ENCODE peak calls at places on chromosome 7, in six cellular contexts. V is naive thymus-derived CD8-positive, alpha-beta T cell; I is activated T-cell treated with anti-CD3 and anti-CD28 coated beads, Interleukin-2, amount 50 U/mL, for 72 hours; T is transverse colon; M is M059J; H is T-helper 1 cell. R is an unnamed sample.
A peak's percentile ranks its signal among the peaks of the same experiment; 100 is the strongest.

GRCh38 chr7:131521651-131522163 is 34.7 kb downstream of the PODXL start:
- DNase-seq in H (no peak), T (peak; percentile 78), I (no peak), V (no peak), M (peak; percentile 88), R (no peak)

GRCh38 chr7:2288986-2289611 is 25.1 kb downstream of the SNX8 start:
- DNase-seq in H (no peak), T (no peak), M (no peak), I (no peak), V (no peak), R (no peak)

GRCh38 chr7:70376561-70377031 is 755.3 kb upstream of the GALNT17 start:
- DNase-seq in V (no peak), M (no peak), T (no peak), I (no peak), H (no peak), R (no peak)

GRCh38 chr7:114631249-114631822 is 216.7 kb downstream of the FOXP2 start:
- DNase-seq in V (no peak), M (no peak), I (no peak), T (no peak), H (no peak), R (no peak)

GRCh38 chr7:41745451-41745850 is 42.6 kb upstream of the INHBA start:
- DNase-seq in M (no peak), H (no peak), T (no peak), V (no peak), I (no peak), R (no peak)

GRCh38 chr7:90958669-90959068 is 305.6 kb upstream of the FZD1 start:
- DNase-seq in M (peak; percentile 69), I (no peak), H (no peak), T (no peak), V (no peak), R (no peak)

GRCh38 chr7:44145969-44146897 is 5.1 kb upstream of the MYL7 start:
- DNase-seq in V (no peak), M (peak; percentile 18), T (peak; percentile 90), I (peak; percentile 77), H (peak; percentile 41), R (peak; percentile 46)

GRCh38 chr7:140876519-140877248 is 48.0 kb downstream of the BRAF start:
- DNase-seq in M (peak; percentile 83), I (no peak), T (no peak), H (no peak), V (no peak), R (no peak)

GRCh38 chr7:100687261-100687660 is 6.8 kb downstream of the GIGYF1 start:
- DNase-seq in T (no peak), I (no peak), H (no peak), V (no peak), M (no peak), R (no peak)

GRCh38 chr7:28110427-28111012 is 70.1 kb downstream of the JAZF1 start:
- DNase-seq in M (no peak), H (no peak), V (no peak), I (no peak), T (no peak), R (no peak)

GRCh38 chr7:44391171-44391570 is 65.8 kb upstream of the CAMK2B start:
- DNase-seq in T (no peak), V (no peak), I (no peak), M (no peak), H (no peak), R (no peak)

GRCh38 chr7:30445770-30446169 is 32.8 kb downstream of the NOD1 start:
- DNase-seq in V (peak; percentile 31), M (peak; percentile 6), I (peak; percentile 64), H (no peak), T (peak; percentile 77), R (peak; percentile 16)

R was measured in effector CD8-positive, alpha-beta T cell.